ENCODE peak calls at places on chromosomes 7 and 10, in six cellular contexts. One of them, this sample, is unnamed.

GRCh38 chr7:154794147-154794780 is 208.7 kb downstream of the PAXIP1 start:
- ATAC-seq in lower lobe of right lung: peak
- ATAC-seq in left ventricle myocardium superior: peak
- ATAC-seq in central memory CD8-positive, alpha-beta T cell: no peak
- ATAC-seq in HCT116: peak
- ATAC-seq in T-cell: no peak
- ATAC-seq in this sample: no peak

GRCh38 chr10:119653209-119653608 is 2.0 kb downstream of the BAG3 start:
- ATAC-seq in lower lobe of right lung: no peak
- ATAC-seq in left ventricle myocardium superior: no peak
- ATAC-seq in central memory CD8-positive, alpha-beta T cell: no peak
- ATAC-seq in HCT116: no peak
- ATAC-seq in T-cell: peak
- ATAC-seq in this sample: no peak

GRCh38 chr7:54898659-54899340 is 120.0 kb upstream of the EGFR start:
- ATAC-seq in lower lobe of right lung: no peak
- ATAC-seq in left ventricle myocardium superior: peak
- ATAC-seq in central memory CD8-positive, alpha-beta T cell: no peak
- ATAC-seq in HCT116: no peak
- ATAC-seq in T-cell: no peak
- ATAC-seq in this sample: peak

GRCh38 chr7:587769-588168 is 68.1 kb upstream of the PDGFA start:
- ATAC-seq in lower lobe of right lung: no peak
- ATAC-seq in left ventricle myocardium superior: peak
- ATAC-seq in central memory CD8-positive, alpha-beta T cell: no peak
- ATAC-seq in HCT116: no peak
- ATAC-seq in T-cell: no peak
- ATAC-seq in this sample: peak

GRCh38 chr7:6615853-6616555 is 594 bp downstream of the ZNF853 start:
- ATAC-seq in lower lobe of right lung: peak
- ATAC-seq in left ventricle myocardium superior: peak
- ATAC-seq in central memory CD8-positive, alpha-beta T cell: no peak
- ATAC-seq in HCT116: no peak
- ATAC-seq in T-cell: peak
- ATAC-seq in this sample: peak

GRCh38 chr10:76429331-76429625 is 997.9 kb downstream of the LRMDA start:
- ATAC-seq in lower lobe of right lung: no peak
- ATAC-seq in left ventricle myocardium superior: no peak
- ATAC-seq in central memory CD8-positive, alpha-beta T cell: no peak
- ATAC-seq in HCT116: no peak
- ATAC-seq in T-cell: no peak
- ATAC-seq in this sample: no peak

GRCh38 chr10:43898592-43898991 is 249.9 kb upstream of the ZNF32 start:
- ATAC-seq in lower lobe of right lung: no peak
- ATAC-seq in left ventricle myocardium superior: no peak
- ATAC-seq in central memory CD8-positive, alpha-beta T cell: no peak
- ATAC-seq in HCT116: no peak
- ATAC-seq in T-cell: no peak
- ATAC-seq in this sample: no peak

GRCh38 chr10:96647466-96647865 is 60.7 kb upstream of the TM9SF3 start:
- ATAC-seq in lower lobe of right lung: no peak
- ATAC-seq in left ventricle myocardium superior: no peak
- ATAC-seq in central memory CD8-positive, alpha-beta T cell: no peak
- ATAC-seq in HCT116: no peak
- ATAC-seq in T-cell: no peak
- ATAC-seq in this sample: no peak

GRCh38 chr10:31959461-31960173 is 31.0 kb upstream of the ARHGAP12 start:
- ATAC-seq in lower lobe of right lung: no peak
- ATAC-seq in left ventricle myocardium superior: peak
- ATAC-seq in central memory CD8-positive, alpha-beta T cell: no peak
- ATAC-seq in HCT116: no peak
- ATAC-seq in T-cell: no peak
- ATAC-seq in this sample: no peak

GRCh38 chr7:150514748-150515222 is at the start of gene GIMAP7:
- ATAC-seq in lower lobe of right lung: peak
- ATAC-seq in left ventricle myocardium superior: peak
- ATAC-seq in central memory CD8-positive, alpha-beta T cell: peak
- ATAC-seq in HCT116: no peak
- ATAC-seq in T-cell: peak
- ATAC-seq in this sample: no peak

GRCh38 chr10:47264797-47265281 is 35.2 kb upstream of the GDF10 start:
- ATAC-seq in lower lobe of right lung: no peak
- ATAC-seq in left ventricle myocardium superior: no peak
- ATAC-seq in central memory CD8-positive, alpha-beta T cell: no peak
- ATAC-seq in HCT116: peak
- ATAC-seq in T-cell: peak
- ATAC-seq in this sample: no peak

GRCh38 chr7:36639826-36640225 is 84.5 kb downstream of the AOAH start:
- ATAC-seq in lower lobe of right lung: peak
- ATAC-seq in left ventricle myocardium superior: no peak
- ATAC-seq in central memory CD8-positive, alpha-beta T cell: peak
- ATAC-seq in HCT116: no peak
- ATAC-seq in T-cell: peak
- ATAC-seq in this sample: no peak

GRCh38 chr7:37201876-37202198 is 246.8 kb downstream of the ELMO1 start:
- ATAC-seq in lower lobe of right lung: no peak
- ATAC-seq in left ventricle myocardium superior: no peak
- ATAC-seq in central memory CD8-positive, alpha-beta T cell: no peak
- ATAC-seq in HCT116: peak
- ATAC-seq in T-cell: no peak
- ATAC-seq in this sample: no peak

GRCh38 chr7:100490483-100491191 is 6.9 kb downstream of the NYAP1 start:
- ATAC-seq in lower lobe of right lung: no peak
- ATAC-seq in left ventricle myocardium superior: no peak
- ATAC-seq in central memory CD8-positive, alpha-beta T cell: no peak
- ATAC-seq in HCT116: no peak
- ATAC-seq in T-cell: no peak
- ATAC-seq in this sample: no peak

GRCh38 chr7:142798451-142799438 is 28.0 kb downstream of the PRSS2 start:
- ATAC-seq in lower lobe of right lung: no peak
- ATAC-seq in left ventricle myocardium superior: no peak
- ATAC-seq in central memory CD8-positive, alpha-beta T cell: peak
- ATAC-seq in HCT116: no peak
- ATAC-seq in T-cell: peak
- ATAC-seq in this sample: no peak

GRCh38 chr10:11602919-11603523 is 8.4 kb downstream of the USP6NL start:
- ATAC-seq in lower lobe of right lung: peak
- ATAC-seq in left ventricle myocardium superior: no peak
- ATAC-seq in central memory CD8-positive, alpha-beta T cell: no peak
- ATAC-seq in HCT116: no peak
- ATAC-seq in T-cell: no peak
- ATAC-seq in this sample: no peak

GRCh38 chr10:94407668-94408067 is 5.3 kb downstream of the TBC1D12 start:
- ATAC-seq in lower lobe of right lung: no peak
- ATAC-seq in left ventricle myocardium superior: no peak
- ATAC-seq in central memory CD8-positive, alpha-beta T cell: no peak
- ATAC-seq in HCT116: no peak
- ATAC-seq in T-cell: no peak
- ATAC-seq in this sample: no peak

GRCh38 chr10:110512461-110513187 is 14.9 kb downstream of the DUSP5 start:
- ATAC-seq in lower lobe of right lung: peak
- ATAC-seq in left ventricle myocardium superior: no peak
- ATAC-seq in central memory CD8-positive, alpha-beta T cell: no peak
- ATAC-seq in HCT116: peak
- ATAC-seq in T-cell: no peak
- ATAC-seq in this sample: no peak

GRCh38 chr10:132684164-132684891 is 101.6 kb downstream of the NKX6-2 start:
- ATAC-seq in lower lobe of right lung: no peak
- ATAC-seq in left ventricle myocardium superior: no peak
- ATAC-seq in central memory CD8-positive, alpha-beta T cell: peak
- ATAC-seq in HCT116: no peak
- ATAC-seq in T-cell: peak
- ATAC-seq in this sample: no peak

GRCh38 chr7:134174797-134175261 is 47.7 kb downstream of the LRGUK start:
- ATAC-seq in lower lobe of right lung: peak
- ATAC-seq in left ventricle myocardium superior: no peak
- ATAC-seq in central memory CD8-positive, alpha-beta T cell: no peak
- ATAC-seq in HCT116: peak
- ATAC-seq in T-cell: no peak
- ATAC-seq in this sample: peak

GRCh38 chr7:108103566-108104298 is 26.4 kb downstream of the LAMB4 start:
- ATAC-seq in lower lobe of right lung: no peak
- ATAC-seq in left ventricle myocardium superior: peak
- ATAC-seq in central memory CD8-positive, alpha-beta T cell: no peak
- ATAC-seq in HCT116: no peak
- ATAC-seq in T-cell: no peak
- ATAC-seq in this sample: no peak

GRCh38 chr10:12382157-12382548 is 32.8 kb downstream of the CAMK1D start:
- ATAC-seq in lower lobe of right lung: no peak
- ATAC-seq in left ventricle myocardium superior: no peak
- ATAC-seq in central memory CD8-positive, alpha-beta T cell: no peak
- ATAC-seq in HCT116: no peak
- ATAC-seq in T-cell: no peak
- ATAC-seq in this sample: no peak

GRCh38 chr7:12884856-12885440 is 197.5 kb downstream of the ARL4A start:
- ATAC-seq in lower lobe of right lung: no peak
- ATAC-seq in left ventricle myocardium superior: no peak
- ATAC-seq in central memory CD8-positive, alpha-beta T cell: no peak
- ATAC-seq in HCT116: peak
- ATAC-seq in T-cell: no peak
- ATAC-seq in this sample: no peak

GRCh38 chr7:26097837-26098668 is 53.9 kb upstream of the NFE2L3 start:
- ATAC-seq in lower lobe of right lung: no peak
- ATAC-seq in left ventricle myocardium superior: no peak
- ATAC-seq in central memory CD8-positive, alpha-beta T cell: no peak
- ATAC-seq in HCT116: peak
- ATAC-seq in T-cell: peak
- ATAC-seq in this sample: no peak

GRCh38 chr7:968205-968754 is 7.1 kb downstream of the COX19 start:
- ATAC-seq in lower lobe of right lung: no peak
- ATAC-seq in left ventricle myocardium superior: no peak
- ATAC-seq in central memory CD8-positive, alpha-beta T cell: no peak
- ATAC-seq in HCT116: no peak
- ATAC-seq in T-cell: no peak
- ATAC-seq in this sample: no peak

GRCh38 chr7:152602962-152603361 is 73.0 kb downstream of the XRCC2 start:
- ATAC-seq in lower lobe of right lung: no peak
- ATAC-seq in left ventricle myocardium superior: no peak
- ATAC-seq in central memory CD8-positive, alpha-beta T cell: no peak
- ATAC-seq in HCT116: no peak
- ATAC-seq in T-cell: no peak
- ATAC-seq in this sample: no peak

GRCh38 chr7:128215739-128216138 is 25.3 kb upstream of the LEP start:
- ATAC-seq in lower lobe of right lung: no peak
- ATAC-seq in left ventricle myocardium superior: peak
- ATAC-seq in central memory CD8-positive, alpha-beta T cell: no peak
- ATAC-seq in HCT116: no peak
- ATAC-seq in T-cell: no peak
- ATAC-seq in this sample: no peak

GRCh38 chr10:68110027-68110426 is 739 bp downstream of the MYPN start:
- ATAC-seq in lower lobe of right lung: no peak
- ATAC-seq in left ventricle myocardium superior: peak
- ATAC-seq in central memory CD8-positive, alpha-beta T cell: no peak
- ATAC-seq in HCT116: no peak
- ATAC-seq in T-cell: no peak
- ATAC-seq in this sample: no peak

GRCh38 chr7:155997431-155998327 is 185.4 kb upstream of the SHH start:
- ATAC-seq in lower lobe of right lung: no peak
- ATAC-seq in left ventricle myocardium superior: no peak
- ATAC-seq in central memory CD8-positive, alpha-beta T cell: no peak
- ATAC-seq in HCT116: no peak
- ATAC-seq in T-cell: peak
- ATAC-seq in this sample: no peak